ENCODE peak calls at places on chromosomes 5 and 9, in six cellular contexts. B is ovary, R is tibial nerve, J is H1, E is stomach, F is K562. G is an unnamed sample.

GRCh38 chr5:42641321-42642005 is 115.2 kb upstream of the CCDC152 start:
- DNase-seq in B (no peak), R (no peak), E (no peak), J (no peak), F (no peak), G (no peak)

GRCh38 chr5:155631116-155631515 is 617.6 kb downstream of the KIF4B start:
- DNase-seq in J (no peak), E (no peak), F (no peak), B (no peak), R (peak), G (no peak)

GRCh38 chr5:756171-756570 is 28.4 kb downstream of the ZDHHC11B start:
- DNase-seq in B (no peak), F (no peak), J (no peak), E (peak), R (no peak), G (peak)

GRCh38 chr5:4862500-4862899 is 277.6 kb upstream of the ADAMTS16 start:
- DNase-seq in E (no peak), F (peak), R (no peak), B (no peak), J (no peak), G (no peak)

GRCh38 chr5:142529626-142530278 is 156.1 kb downstream of the FGF1 start:
- DNase-seq in J (no peak), F (no peak), R (no peak), B (no peak), E (no peak), G (no peak)

GRCh38 chr5:38367966-38368365 is 109.6 kb downstream of the EGFLAM start:
- DNase-seq in R (no peak), F (no peak), B (no peak), J (no peak), E (no peak), G (no peak)

GRCh38 chr5:175711031-175711430 is 53.2 kb downstream of the HRH2 start:
- DNase-seq in F (no peak), J (no peak), E (no peak), B (no peak), R (no peak), G (no peak)

GRCh38 chr9:113993838-113994540 is 84.1 kb downstream of the AMBP start:
- DNase-seq in J (no peak), R (peak), E (peak), B (peak), F (no peak), G (peak)

GRCh38 chr9:94894111-94894699 is 167.7 kb downstream of the AOPEP start:
- DNase-seq in R (no peak), J (no peak), E (no peak), F (no peak), B (no peak), G (no peak)

GRCh38 chr9:71895122-71895521 is 15.9 kb downstream of the ABHD17B start:
- DNase-seq in B (no peak), E (no peak), J (no peak), F (no peak), R (no peak), G (no peak)

GRCh38 chr5:73189816-73190451 is 16.9 kb downstream of the TMEM174 start:
- DNase-seq in E (no peak), R (peak), B (no peak), F (no peak), J (no peak), G (no peak)

GRCh38 chr5:17817946-17818345 is 183.7 kb downstream of the TAF11L14 start:
- DNase-seq in B (no peak), R (no peak), J (no peak), E (no peak), F (no peak), G (no peak)

GRCh38 chr5:20331826-20332225 is 343.8 kb upstream of the CDH18 start:
- DNase-seq in E (no peak), F (no peak), J (no peak), B (no peak), R (no peak), G (no peak)

GRCh38 chr5:59599729-59600128 is 293.8 kb downstream of the PDE4D start:
- DNase-seq in B (no peak), R (no peak), F (no peak), E (no peak), J (no peak), G (no peak)

GRCh38 chr9:73132034-73132776 is 19.5 kb upstream of the ANXA1 start:
- DNase-seq in R (peak), F (no peak), B (peak), J (no peak), E (peak), G (peak)

GRCh38 chr5:138305797-138306196 is 25.8 kb downstream of the CDC25C start:
- DNase-seq in J (no peak), E (peak), B (no peak), R (no peak), F (no peak), G (no peak)

GRCh38 chr5:151383011-151383410 is 35.7 kb upstream of the SLC36A2 start:
- DNase-seq in J (no peak), F (no peak), R (no peak), E (no peak), B (no peak), G (no peak)

GRCh38 chr9:86303316-86303975 is 21.1 kb upstream of the ISCA1 start:
- DNase-seq in F (peak), J (no peak), B (no peak), R (no peak), E (no peak), G (no peak)

GRCh38 chr5:72816297-72817075 is at the start of gene TNPO1:
- DNase-seq in B (peak), E (peak), J (peak), F (peak), R (peak), G (peak)

GRCh38 chr5:23742701-23743100 is 235.3 kb downstream of the PRDM9 start:
- DNase-seq in E (no peak), F (no peak), R (no peak), J (no peak), B (no peak), G (no peak)

GRCh38 chr9:15837079-15837679 is 284.3 kb downstream of the CCDC171 start:
- DNase-seq in B (peak), E (no peak), F (peak), R (peak), J (no peak), G (no peak)

GRCh38 chr9:72858089-72858912 is 94.6 kb downstream of the ALDH1A1 start:
- DNase-seq in E (peak), R (no peak), B (peak), J (no peak), F (peak), G (no peak)

GRCh38 chr5:87412417-87413115 is at the start of gene CCNH:
- DNase-seq in J (peak), B (peak), R (peak), F (peak), E (peak), G (peak)

GRCh38 chr9:81116340-81117207 is 572.8 kb downstream of the TLE1 start:
- DNase-seq in R (no peak), E (no peak), B (no peak), F (no peak), J (no peak), G (no peak)

GRCh38 chr9:120289091-120289490 is 290.9 kb downstream of the CDK5RAP2 start:
- DNase-seq in F (no peak), J (no peak), R (no peak), B (no peak), E (no peak), G (no peak)

GRCh38 chr9:22208846-22209585 is 199.9 kb upstream of the CDKN2B start:
- DNase-seq in B (no peak), J (no peak), F (no peak), R (no peak), E (no peak), G (no peak)

GRCh38 chr9:76610009-76610352 is 151.0 kb downstream of the GCNT1 start:
- DNase-seq in J (no peak), R (peak), B (peak), E (peak), F (no peak), G (peak)

GRCh38 chr9:112489039-112489546 is 2.5 kb downstream of the KIAA1958 start:
- DNase-seq in J (no peak), B (no peak), F (no peak), E (no peak), R (no peak), G (no peak)

GRCh38 chr9:124665391-124666058 is 105.6 kb downstream of the NR6A1 start:
- DNase-seq in B (no peak), E (no peak), F (no peak), R (no peak), J (no peak), G (no peak)

GRCh38 chr9:571066-571465 is 270.4 kb upstream of the DMRT1 start:
- DNase-seq in F (no peak), B (no peak), J (no peak), R (no peak), E (no peak), G (no peak)

GRCh38 chr9:92808726-92809451 is 44.3 kb upstream of the BICD2 start:
- DNase-seq in F (peak), J (peak), R (peak), B (peak), E (peak), G (no peak)

GRCh38 chr9:19181556-19181955 is 48.9 kb upstream of the DENND4C start:
- DNase-seq in F (no peak), R (no peak), B (no peak), E (no peak), J (no peak), G (no peak)

GRCh38 chr9:137145731-137146526 is 7.0 kb downstream of the GRIN1 start:
- DNase-seq in E (no peak), R (no peak), J (no peak), F (peak), B (no peak), G (no peak)

DNA sequence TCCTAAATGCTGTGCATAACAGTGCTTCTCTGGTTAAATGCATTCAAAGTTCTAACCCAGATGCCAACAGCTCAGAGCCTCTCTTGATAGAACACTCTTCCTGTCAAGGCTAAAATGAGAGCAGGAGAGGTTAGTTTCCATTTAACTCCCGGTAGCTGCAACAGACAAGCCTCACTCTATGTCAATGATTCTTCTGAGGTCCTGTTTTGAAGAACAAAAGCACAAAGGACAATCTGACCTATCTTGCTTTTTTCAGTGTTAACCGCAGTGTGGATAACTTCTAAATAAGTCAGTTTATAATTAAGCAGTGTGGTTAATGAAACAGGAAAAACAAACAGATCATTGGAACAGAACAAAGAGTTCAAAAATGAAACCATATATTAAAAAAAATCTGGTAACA is 80.7 kb downstream of the ANKRD55 start:
- DNase-seq in J (no peak), B (no peak), F (no peak), E (no peak), R (no peak), G (no peak)
- TF ChIP-seq EP300 in J (no peak), B (no peak), F (no peak), E (no peak), R (no peak), G (no peak)

DNA sequence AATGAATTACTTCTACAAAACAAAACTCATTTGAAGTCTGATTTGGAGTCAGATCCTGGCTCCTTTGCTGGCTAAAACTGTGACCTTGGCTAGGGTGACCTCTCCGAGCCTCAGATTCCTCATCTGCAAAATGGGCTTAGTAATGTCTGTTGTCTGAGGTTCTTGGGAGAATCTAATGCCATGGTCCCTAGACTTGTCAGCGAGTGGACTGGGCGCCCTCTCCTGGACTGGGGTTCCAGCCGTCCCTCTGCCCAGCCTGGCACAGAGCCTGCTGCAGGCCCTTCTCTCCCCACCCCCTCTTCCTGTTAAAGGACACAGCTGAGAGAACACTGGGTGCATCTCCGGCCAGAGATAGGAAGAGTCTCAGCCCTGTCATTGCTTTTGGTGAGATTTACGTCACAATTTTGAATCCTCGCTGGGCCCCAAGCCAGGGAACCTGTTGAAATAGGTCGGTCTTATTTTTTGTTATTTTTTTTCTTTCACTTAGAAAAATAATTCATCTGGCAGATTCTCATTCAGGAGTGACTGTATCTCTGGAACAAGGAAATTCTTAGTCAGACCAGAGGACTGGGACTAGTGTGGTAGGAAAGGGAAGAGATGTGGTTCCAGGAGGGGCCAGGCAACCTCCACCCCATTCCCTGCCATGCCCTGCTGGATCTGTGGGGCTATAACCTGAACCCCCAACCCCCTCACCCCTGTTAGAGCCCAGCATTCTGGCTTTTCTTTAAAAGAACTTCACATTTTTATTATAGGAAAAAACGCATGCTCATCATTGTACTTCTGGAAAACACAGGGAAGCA is 48.2 kb upstream of the RPL26L1 start:
- DNase-seq in E (peak), R (peak), J (no peak), B (peak), F (no peak), G (peak)
- TF ChIP-seq EP300 in E (no peak), R (peak), J (no peak), B (no peak), F (no peak), G (no peak)

GRCh38 chr5:7576023-7576715 is 180.2 kb downstream of the ADCY2 start:
- DNase-seq in R (no peak), E (no peak), F (no peak), B (no peak), J (no peak), G (no peak)
- TF ChIP-seq EP300 in R (no peak), E (no peak), F (no peak), B (no peak), J (no peak), G (no peak)

GRCh38 chr5:74875994-74876791 is 10.0 kb upstream of the FAM169A start:
- DNase-seq in R (no peak), J (no peak), B (no peak), E (no peak), F (no peak), G (no peak)
- TF ChIP-seq EP300 in R (no peak), J (no peak), B (no peak), E (no peak), F (no peak), G (no peak)

DNA sequence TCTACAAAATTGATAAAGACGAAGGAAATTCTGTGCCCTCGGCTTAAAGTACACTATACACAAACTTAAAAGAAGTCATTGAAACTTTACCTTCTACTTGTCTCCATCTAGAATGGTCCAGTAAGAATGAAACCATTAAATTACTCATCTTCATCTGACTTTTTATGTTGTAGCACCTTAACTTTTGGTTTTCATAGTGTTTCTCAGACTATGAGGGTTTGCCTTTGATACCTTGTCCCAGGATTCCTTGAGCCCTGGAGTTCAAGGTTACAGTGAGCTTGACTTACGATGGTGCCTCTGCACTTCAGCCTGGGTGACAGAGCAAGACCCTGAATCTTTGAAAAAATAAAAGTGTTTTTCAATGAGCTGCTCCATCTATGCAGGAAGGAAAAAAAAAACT is 132.2 kb downstream of the CDC42SE2 start:
- DNase-seq in E (no peak), B (no peak), J (no peak), R (no peak), F (no peak), G (no peak)
- TF ChIP-seq EP300 in E (no peak), B (no peak), J (no peak), R (no peak), F (no peak), G (no peak)

DNA sequence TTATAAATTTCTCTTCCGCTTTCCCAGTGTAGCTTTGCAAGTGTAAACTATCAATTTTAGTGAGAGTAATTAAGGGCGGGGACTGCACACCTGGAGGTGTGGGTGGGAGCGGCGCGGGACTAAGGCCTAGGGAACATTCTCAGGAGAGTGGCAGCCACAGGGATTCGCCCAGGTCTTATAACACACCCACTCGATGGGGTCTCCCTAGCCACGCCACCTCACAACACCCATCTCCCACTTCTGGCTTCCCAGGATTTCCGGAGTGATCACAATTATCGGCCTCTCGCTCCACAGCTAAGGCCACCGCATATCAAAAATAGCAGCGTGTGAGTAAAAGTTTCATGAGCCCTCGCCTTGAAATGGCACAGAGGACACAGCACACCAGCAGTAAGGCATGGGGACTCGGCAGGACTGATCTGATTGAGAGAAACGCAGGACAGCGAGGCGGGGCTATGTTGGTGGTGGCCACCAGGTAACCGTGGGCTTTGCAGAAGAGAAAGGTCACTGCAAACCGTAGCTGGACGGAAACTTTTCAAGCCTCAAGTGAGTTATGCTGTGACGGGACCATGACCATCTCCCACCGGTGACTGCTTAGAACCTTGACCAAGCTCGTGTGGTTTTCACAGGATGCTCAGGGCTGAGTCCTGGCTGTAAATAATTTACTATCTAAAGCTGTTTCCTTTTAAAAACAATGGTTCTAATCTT is 1.1 kb upstream of the LPAR1 start:
- DNase-seq in B (peak), E (peak), R (no peak), J (no peak), F (no peak), G (no peak)
- TF ChIP-seq EP300 in B (no peak), E (no peak), R (no peak), J (no peak), F (no peak), G (no peak)

DNA sequence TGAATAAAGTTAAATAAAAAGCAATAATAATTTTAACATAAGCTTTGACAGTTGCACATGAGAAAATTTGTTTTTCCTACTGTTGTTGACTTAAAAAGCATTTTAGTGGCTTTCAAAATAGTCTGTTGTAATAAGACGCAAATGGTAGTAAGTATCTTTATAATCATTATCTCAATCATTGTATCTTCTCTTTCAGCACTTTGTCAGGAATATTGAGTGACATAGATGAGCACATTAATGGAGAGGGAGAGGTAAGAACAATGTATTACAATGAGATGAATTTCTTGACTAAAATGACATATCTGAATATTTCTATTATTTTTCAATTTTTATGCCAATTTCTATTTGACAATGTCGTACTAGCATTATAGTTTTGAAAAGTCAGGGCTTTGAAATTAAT is 193.9 kb upstream of the MRPS30 start:
- DNase-seq in F (no peak), R (no peak), E (no peak), B (no peak), J (no peak), G (no peak)
- TF ChIP-seq EP300 in F (no peak), R (no peak), E (no peak), B (no peak), J (no peak), G (no peak)

GRCh38 chr5:96934695-96935555 is 955 bp upstream of the LNPEP start:
- DNase-seq in F (peak), R (peak), J (peak), E (peak), B (peak), G (peak)

GRCh38 chr5:96933764-96934163 is 2.1 kb upstream of the LNPEP start:
- DNase-seq in J (no peak), E (no peak), B (no peak), F (no peak), R (no peak), G (no peak)

GRCh38 chr5:96934291-96934694 is 1.6 kb upstream of the LNPEP start:
- DNase-seq in E (no peak), R (no peak), J (no peak), B (no peak), F (no peak), G (no peak)

GRCh38 chr5:96936431-96937221 is 746 bp downstream of the LNPEP start:
- DNase-seq in F (peak), R (peak), J (no peak), E (peak), B (peak), G (no peak)

DNA sequence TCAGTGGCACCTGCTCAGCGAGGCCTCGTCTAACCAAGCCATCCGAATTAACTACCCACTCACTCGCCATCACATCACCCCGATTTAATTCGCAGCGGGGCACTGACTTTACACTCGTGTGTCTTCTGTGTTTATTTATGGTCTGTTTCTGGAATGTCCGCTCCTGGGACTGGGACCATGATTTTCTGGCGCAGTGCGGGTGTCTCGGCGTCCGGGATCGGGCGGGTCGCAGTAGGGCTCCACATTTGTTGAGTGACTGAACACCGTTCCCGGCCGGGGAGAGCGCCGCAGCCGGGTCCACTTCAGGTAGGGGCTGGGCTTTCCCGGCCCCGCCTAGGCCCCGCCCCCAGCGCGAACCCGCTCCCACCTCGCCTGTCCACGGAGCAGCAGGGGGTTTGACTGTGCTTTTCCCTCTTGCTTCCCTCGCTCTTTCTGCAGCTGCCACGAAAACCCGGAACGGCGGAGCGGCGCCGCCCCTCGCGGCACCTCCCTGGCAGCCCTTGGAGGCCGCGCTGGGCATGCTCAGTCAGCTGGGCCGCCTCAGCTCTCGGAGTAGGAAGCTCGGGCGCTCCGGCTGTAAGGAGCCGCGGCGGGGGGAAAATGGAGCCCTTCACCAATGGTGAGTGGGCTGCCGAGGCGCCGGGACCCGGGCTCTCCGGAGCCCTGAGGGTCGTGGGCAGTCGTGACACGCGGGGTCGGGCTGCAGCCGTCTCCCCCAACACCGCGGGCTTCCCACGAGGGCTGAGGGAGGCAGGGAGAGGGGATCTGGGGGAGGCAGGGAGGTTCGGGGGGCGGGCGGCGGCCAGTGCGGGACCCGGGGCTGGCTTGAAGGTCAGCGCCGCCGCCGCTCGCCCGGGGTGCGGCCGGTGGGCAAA is at the start of gene LNPEP:
- DNase-seq in E (peak), R (peak), B (peak), J (peak), F (peak), G (peak)
- TF ChIP-seq EP300 in E (no peak), R (peak), B (no peak), J (no peak), F (peak), G (no peak)